ENCODE peak calls at places on chromosome 18, in nine cellular contexts. One of them, this sample, is unnamed. For H3K27me3, the result is how much of the 10 kb centered on the place peaks cover.

GRCh38 chr18:39188278-39188677 is 1622.7 kb upstream of the CELF4 start:
- DNase-seq in adipocyte: no peak
- DNase-seq in GM23248: no peak
- DNase-seq in HCT116: no peak
- DNase-seq in cardiac muscle cell: no peak
- DNase-seq in endodermal cell: peak
- DNase-seq in tibial artery: no peak
- DNase-seq in heart left ventricle: no peak
- DNase-seq in CD4-positive, alpha-beta T cell: no peak
- DNase-seq in this sample: no peak

GRCh38 chr18:3081558-3081957 is 68.6 kb upstream of the LPIN2 start:
- DNase-seq in adipocyte: no peak
- DNase-seq in GM23248: no peak
- DNase-seq in HCT116: no peak
- DNase-seq in cardiac muscle cell: no peak
- DNase-seq in endodermal cell: no peak
- DNase-seq in tibial artery: no peak
- DNase-seq in heart left ventricle: no peak
- DNase-seq in CD4-positive, alpha-beta T cell: no peak
- DNase-seq in this sample: no peak

GRCh38 chr18:37188016-37188791 is 359.3 kb downstream of the KIAA1328 start:
- DNase-seq in adipocyte: no peak
- DNase-seq in GM23248: peak
- DNase-seq in HCT116: no peak
- DNase-seq in cardiac muscle cell: no peak
- DNase-seq in endodermal cell: no peak
- DNase-seq in tibial artery: no peak
- DNase-seq in heart left ventricle: no peak
- DNase-seq in CD4-positive, alpha-beta T cell: no peak
- DNase-seq in this sample: no peak

GRCh38 chr18:52343138-52343537 is 3.1 kb downstream of the DCC start:
- DNase-seq in adipocyte: peak
- DNase-seq in GM23248: no peak
- DNase-seq in HCT116: no peak
- DNase-seq in cardiac muscle cell: no peak
- DNase-seq in endodermal cell: no peak
- DNase-seq in tibial artery: no peak
- DNase-seq in heart left ventricle: no peak
- DNase-seq in CD4-positive, alpha-beta T cell: no peak
- DNase-seq in this sample: peak

GRCh38 chr18:35522130-35522959 is 24.6 kb upstream of the INO80C start:
- DNase-seq in adipocyte: no peak
- DNase-seq in GM23248: no peak
- DNase-seq in HCT116: no peak
- DNase-seq in cardiac muscle cell: no peak
- DNase-seq in endodermal cell: no peak
- DNase-seq in tibial artery: no peak
- DNase-seq in heart left ventricle: no peak
- DNase-seq in CD4-positive, alpha-beta T cell: no peak
- DNase-seq in this sample: no peak

GRCh38 chr18:45106331-45106774 is 425.7 kb downstream of the SETBP1 start:
- DNase-seq in adipocyte: peak
- DNase-seq in GM23248: peak
- DNase-seq in HCT116: no peak
- DNase-seq in cardiac muscle cell: peak
- DNase-seq in endodermal cell: no peak
- DNase-seq in tibial artery: no peak
- DNase-seq in heart left ventricle: no peak
- DNase-seq in CD4-positive, alpha-beta T cell: no peak
- DNase-seq in this sample: no peak

GRCh38 chr18:32930695-32931301 is 158.0 kb upstream of the KLHL14 start:
- DNase-seq in adipocyte: peak
- DNase-seq in GM23248: peak
- DNase-seq in HCT116: peak
- DNase-seq in cardiac muscle cell: peak
- DNase-seq in endodermal cell: no peak
- DNase-seq in tibial artery: no peak
- DNase-seq in heart left ventricle: no peak
- DNase-seq in CD4-positive, alpha-beta T cell: no peak
- DNase-seq in this sample: peak

GRCh38 chr18:27608742-27609141 is 423.6 kb upstream of the CHST9 start:
- DNase-seq in adipocyte: peak
- DNase-seq in GM23248: peak
- DNase-seq in HCT116: no peak
- DNase-seq in cardiac muscle cell: peak
- DNase-seq in endodermal cell: no peak
- DNase-seq in tibial artery: no peak
- DNase-seq in heart left ventricle: no peak
- DNase-seq in CD4-positive, alpha-beta T cell: no peak
- DNase-seq in this sample: no peak

GRCh38 chr18:68024716-68025115 is 508.2 kb upstream of the DSEL start:
- DNase-seq in adipocyte: peak
- DNase-seq in GM23248: peak
- DNase-seq in HCT116: no peak
- DNase-seq in cardiac muscle cell: peak
- DNase-seq in endodermal cell: no peak
- DNase-seq in tibial artery: no peak
- DNase-seq in heart left ventricle: no peak
- DNase-seq in CD4-positive, alpha-beta T cell: no peak
- DNase-seq in this sample: no peak

GRCh38 chr18:54335638-54336173 is 22.0 kb downstream of the STARD6 start:
- DNase-seq in adipocyte: no peak
- DNase-seq in GM23248: no peak
- DNase-seq in HCT116: no peak
- DNase-seq in cardiac muscle cell: no peak
- DNase-seq in endodermal cell: no peak
- DNase-seq in tibial artery: no peak
- DNase-seq in heart left ventricle: no peak
- DNase-seq in CD4-positive, alpha-beta T cell: no peak
- DNase-seq in this sample: no peak

GRCh38 chr18:66083078-66083477 is 332.3 kb downstream of the CDH7 start:
- DNase-seq in adipocyte: no peak
- DNase-seq in GM23248: no peak
- DNase-seq in HCT116: no peak
- DNase-seq in cardiac muscle cell: no peak
- DNase-seq in endodermal cell: no peak
- DNase-seq in tibial artery: no peak
- DNase-seq in heart left ventricle: no peak
- DNase-seq in CD4-positive, alpha-beta T cell: no peak
- DNase-seq in this sample: no peak

GRCh38 chr18:27057459-27058302 is 127.4 kb downstream of the CHST9 start:
- DNase-seq in adipocyte: no peak
- DNase-seq in GM23248: no peak
- DNase-seq in HCT116: no peak
- DNase-seq in cardiac muscle cell: no peak
- DNase-seq in endodermal cell: peak
- DNase-seq in tibial artery: no peak
- DNase-seq in heart left ventricle: peak
- DNase-seq in CD4-positive, alpha-beta T cell: no peak
- DNase-seq in this sample: no peak

GRCh38 chr18:75089748-75090327 is 119.1 kb downstream of the PTGR3 start:
- DNase-seq in adipocyte: no peak
- DNase-seq in GM23248: no peak
- DNase-seq in HCT116: no peak
- DNase-seq in cardiac muscle cell: no peak
- DNase-seq in endodermal cell: peak
- DNase-seq in tibial artery: no peak
- DNase-seq in heart left ventricle: no peak
- DNase-seq in CD4-positive, alpha-beta T cell: no peak
- DNase-seq in this sample: peak

GRCh38 chr18:48007381-48007780 is 76.9 kb upstream of the SMAD2 start:
- DNase-seq in adipocyte: no peak
- DNase-seq in GM23248: no peak
- DNase-seq in HCT116: no peak
- DNase-seq in cardiac muscle cell: no peak
- DNase-seq in endodermal cell: no peak
- DNase-seq in tibial artery: peak
- DNase-seq in heart left ventricle: no peak
- DNase-seq in CD4-positive, alpha-beta T cell: no peak
- DNase-seq in this sample: no peak

GRCh38 chr18:62420151-62420512 is 95.0 kb downstream of the TNFRSF11A start:
- DNase-seq in adipocyte: peak
- DNase-seq in GM23248: peak
- DNase-seq in HCT116: no peak
- DNase-seq in cardiac muscle cell: peak
- DNase-seq in endodermal cell: no peak
- DNase-seq in tibial artery: no peak
- DNase-seq in heart left ventricle: no peak
- DNase-seq in CD4-positive, alpha-beta T cell: no peak
- DNase-seq in this sample: no peak

GRCh38 chr18:44325903-44326650 is 354.6 kb upstream of the SETBP1 start:
- DNase-seq in adipocyte: peak
- DNase-seq in GM23248: peak
- DNase-seq in HCT116: no peak
- DNase-seq in cardiac muscle cell: peak
- DNase-seq in endodermal cell: peak
- DNase-seq in tibial artery: no peak
- DNase-seq in heart left ventricle: peak
- DNase-seq in CD4-positive, alpha-beta T cell: no peak
- DNase-seq in this sample: peak

GRCh38 chr18:31274915-31275314 is 43.0 kb upstream of the DSG1 start:
- DNase-seq in adipocyte: no peak
- DNase-seq in GM23248: no peak
- DNase-seq in HCT116: peak
- DNase-seq in cardiac muscle cell: peak
- DNase-seq in endodermal cell: no peak
- DNase-seq in tibial artery: no peak
- DNase-seq in heart left ventricle: peak
- DNase-seq in CD4-positive, alpha-beta T cell: no peak
- DNase-seq in this sample: no peak

GRCh38 chr18:37575646-37576045 is 10.0 kb upstream of the CELF4 start:
- DNase-seq in adipocyte: no peak
- DNase-seq in GM23248: no peak
- DNase-seq in HCT116: no peak
- DNase-seq in cardiac muscle cell: no peak
- DNase-seq in endodermal cell: peak
- DNase-seq in tibial artery: no peak
- DNase-seq in heart left ventricle: no peak
- DNase-seq in CD4-positive, alpha-beta T cell: no peak
- DNase-seq in this sample: no peak

GRCh38 chr18:6249110-6249680 is 165.5 kb downstream of the L3MBTL4 start:
- DNase-seq in adipocyte: no peak
- DNase-seq in GM23248: no peak
- DNase-seq in HCT116: no peak
- DNase-seq in cardiac muscle cell: no peak
- DNase-seq in endodermal cell: no peak
- DNase-seq in tibial artery: no peak
- DNase-seq in heart left ventricle: no peak
- DNase-seq in CD4-positive, alpha-beta T cell: no peak
- DNase-seq in this sample: no peak

GRCh38 chr18:13464432-13465125 is 246.0 kb downstream of the LDLRAD4 start:
- DNase-seq in adipocyte: no peak
- DNase-seq in GM23248: no peak
- DNase-seq in HCT116: no peak
- DNase-seq in cardiac muscle cell: peak
- DNase-seq in endodermal cell: peak
- DNase-seq in tibial artery: peak
- DNase-seq in heart left ventricle: peak
- DNase-seq in CD4-positive, alpha-beta T cell: peak
- DNase-seq in this sample: no peak
- H3K27me3 ChIP-seq in adipocyte: under half
- H3K27me3 ChIP-seq in GM23248: under half
- H3K27me3 ChIP-seq in HCT116: under half
- H3K27me3 ChIP-seq in cardiac muscle cell: under half
- H3K27me3 ChIP-seq in endodermal cell: under half
- H3K27me3 ChIP-seq in tibial artery: under half
- H3K27me3 ChIP-seq in heart left ventricle: under half
- H3K27me3 ChIP-seq in CD4-positive, alpha-beta T cell: under half
- H3K27me3 ChIP-seq in this sample: under half

DNA sequence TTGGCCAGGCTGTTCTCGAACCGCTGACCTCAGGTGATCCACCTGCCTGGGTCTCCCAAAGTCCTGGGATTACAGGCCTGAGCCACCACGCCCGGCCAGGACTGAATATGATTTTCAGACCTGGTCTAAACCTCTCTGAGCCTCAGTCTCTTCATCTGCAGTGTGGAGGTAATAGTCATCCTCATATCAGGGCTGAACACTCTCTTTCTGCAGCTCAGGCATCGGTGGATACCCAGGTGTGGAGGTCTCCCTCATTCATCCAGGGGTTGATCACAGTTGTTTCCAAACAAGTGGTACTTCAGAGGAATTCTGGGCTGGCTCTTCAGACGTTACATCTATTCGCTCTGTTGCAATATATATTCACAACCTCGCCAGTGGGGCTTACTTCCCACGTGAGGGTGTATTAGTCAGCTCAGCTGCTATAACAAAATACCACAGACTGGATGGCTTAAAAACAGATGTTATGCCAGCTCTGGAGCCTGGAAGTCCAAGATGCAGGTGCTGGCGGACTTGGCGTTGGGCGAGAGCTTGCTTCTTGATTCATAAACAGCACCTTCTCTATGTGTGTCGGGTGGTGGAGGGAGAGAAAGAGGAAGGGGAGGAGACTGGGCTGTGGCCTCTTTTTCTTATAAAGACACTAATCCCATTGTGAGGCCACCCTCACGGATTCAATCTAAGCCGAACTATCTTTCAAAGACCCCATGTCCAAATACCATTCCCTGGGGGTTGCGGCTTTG is 2.9 kb upstream of the MBP start:
- DNase-seq in adipocyte: no peak
- DNase-seq in GM23248: no peak
- DNase-seq in HCT116: no peak
- DNase-seq in cardiac muscle cell: no peak
- DNase-seq in endodermal cell: no peak
- DNase-seq in tibial artery: no peak
- DNase-seq in heart left ventricle: no peak
- DNase-seq in CD4-positive, alpha-beta T cell: no peak
- DNase-seq in this sample: no peak
- H3K27me3 ChIP-seq in adipocyte: under half
- H3K27me3 ChIP-seq in GM23248: under half
- H3K27me3 ChIP-seq in HCT116: under half
- H3K27me3 ChIP-seq in cardiac muscle cell: half or more
- H3K27me3 ChIP-seq in endodermal cell: under half
- H3K27me3 ChIP-seq in tibial artery: under half
- H3K27me3 ChIP-seq in heart left ventricle: under half
- H3K27me3 ChIP-seq in CD4-positive, alpha-beta T cell: under half
- H3K27me3 ChIP-seq in this sample: under half

DNA sequence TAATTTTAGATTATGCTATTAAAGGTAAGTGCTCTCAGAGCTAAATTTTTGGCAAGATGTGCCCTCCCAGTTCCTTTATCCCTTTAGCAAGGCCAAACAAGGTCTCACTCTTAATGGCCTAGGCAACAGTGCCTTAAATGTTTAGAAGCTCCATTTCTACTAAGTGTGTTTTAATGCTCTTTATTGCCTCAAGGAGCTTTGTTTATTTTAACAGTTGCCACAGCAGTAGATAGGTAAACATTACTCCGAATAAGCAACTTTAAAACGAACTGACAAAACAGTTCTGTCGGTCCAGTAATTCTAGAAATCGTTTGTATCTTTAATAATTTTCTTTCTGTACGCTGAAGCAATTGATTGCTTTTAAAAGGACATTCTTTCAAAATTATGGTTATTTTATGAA is 74.5 kb downstream of the PIEZO2 start:
- DNase-seq in adipocyte: no peak
- DNase-seq in GM23248: no peak
- DNase-seq in HCT116: no peak
- DNase-seq in cardiac muscle cell: no peak
- DNase-seq in endodermal cell: no peak
- DNase-seq in tibial artery: no peak
- DNase-seq in heart left ventricle: no peak
- DNase-seq in CD4-positive, alpha-beta T cell: no peak
- DNase-seq in this sample: no peak
- H3K27me3 ChIP-seq in adipocyte: under half
- H3K27me3 ChIP-seq in GM23248: under half
- H3K27me3 ChIP-seq in HCT116: under half
- H3K27me3 ChIP-seq in cardiac muscle cell: under half
- H3K27me3 ChIP-seq in endodermal cell: under half
- H3K27me3 ChIP-seq in tibial artery: under half
- H3K27me3 ChIP-seq in heart left ventricle: under half
- H3K27me3 ChIP-seq in CD4-positive, alpha-beta T cell: under half
- H3K27me3 ChIP-seq in this sample: under half

GRCh38 chr18:79597176-79598045 is 82.2 kb upstream of the CTDP1 start:
- DNase-seq in adipocyte: no peak
- DNase-seq in GM23248: no peak
- DNase-seq in HCT116: no peak
- DNase-seq in cardiac muscle cell: no peak
- DNase-seq in endodermal cell: no peak
- DNase-seq in tibial artery: peak
- DNase-seq in heart left ventricle: no peak
- DNase-seq in CD4-positive, alpha-beta T cell: no peak
- DNase-seq in this sample: no peak
- H3K27me3 ChIP-seq in adipocyte: half or more
- H3K27me3 ChIP-seq in GM23248: under half
- H3K27me3 ChIP-seq in HCT116: under half
- H3K27me3 ChIP-seq in cardiac muscle cell: under half
- H3K27me3 ChIP-seq in endodermal cell: under half
- H3K27me3 ChIP-seq in tibial artery: under half
- H3K27me3 ChIP-seq in heart left ventricle: under half
- H3K27me3 ChIP-seq in CD4-positive, alpha-beta T cell: under half
- H3K27me3 ChIP-seq in this sample: under half

This sample was measured in H7.